ENCODE peak calls at places on chromosomes 6 and 20, in seven cellular contexts. X, G, R, H, B, Y and S are unnamed samples.

GRCh38 chr6:162409986-162410715 is 317.4 kb downstream of the PRKN start:
- DNase-seq in R (no peak), X (no peak), G (no peak), Y (no peak), H (no peak), B (no peak), S (no peak)

GRCh38 chr20:13289031-13289430 is 68.0 kb downstream of the ISM1 start:
- DNase-seq in G (no peak), X (no peak), H (no peak), Y (no peak), R (no peak), B (no peak), S (no peak)

GRCh38 chr20:51359947-51360346 is 182.6 kb downstream of the NFATC2 start:
- DNase-seq in H (no peak), X (no peak), R (no peak), Y (no peak), G (peak), B (no peak), S (no peak)

GRCh38 chr6:79672631-79673065 is 41.5 kb downstream of the SH3BGRL2 start:
- DNase-seq in Y (no peak), X (no peak), G (peak), B (no peak), H (no peak), R (no peak), S (no peak)

GRCh38 chr6:98929498-98930060 is 18.2 kb downstream of the FBXL4 start:
- DNase-seq in G (no peak), H (no peak), Y (no peak), X (no peak), R (no peak), B (no peak), S (no peak)

GRCh38 chr6:105705608-105706007 is 302.7 kb upstream of the PREP start:
- DNase-seq in X (no peak), H (no peak), Y (no peak), R (no peak), B (no peak), G (no peak), S (no peak)

GRCh38 chr6:111210074-111210729 is 122.9 kb downstream of the SLC16A10 start:
- DNase-seq in B (no peak), H (no peak), R (no peak), G (peak), X (no peak), Y (peak), S (no peak)

GRCh38 chr6:131013495-131013894 is 49.5 kb downstream of the EPB41L2 start:
- DNase-seq in H (no peak), R (no peak), B (no peak), G (peak), Y (no peak), X (no peak), S (no peak)

GRCh38 chr20:25987073-25987927 is 290.6 kb upstream of the ZNF337 start:
- DNase-seq in X (peak), B (peak), G (no peak), H (peak), Y (no peak), R (peak), S (no peak)